ENCODE peak calls at places on chromosomes 6 and 20, in five cellular contexts. T, L, F, E and A are unnamed samples.

GRCh38 chr6:10949579-10950490 is 63.0 kb downstream of the SYCP2L start:
- DNase-seq in E (no peak), T (no peak), F (no peak), L (no peak), A (no peak)

GRCh38 chr6:75230484-75231325 is 12.9 kb downstream of the COX7A2 start:
- DNase-seq in L (no peak), F (no peak), T (no peak), E (peak), A (peak)

GRCh38 chr6:37130704-37131103 is 39.2 kb upstream of the PIM1 start:
- DNase-seq in E (peak), T (no peak), L (no peak), F (peak), A (peak)

GRCh38 chr6:41200296-41200900 is 551 bp downstream of the TREML2 start:
- DNase-seq in F (no peak), T (no peak), L (no peak), E (peak), A (peak)

GRCh38 chr6:27866370-27867050 is 45.7 kb downstream of the OR2B2 start:
- DNase-seq in E (no peak), F (no peak), T (peak), L (peak), A (peak)

GRCh38 chr6:103000686-103001085 is 1607.2 kb downstream of the GRIK2 start:
- DNase-seq in T (no peak), L (no peak), F (no peak), E (no peak), A (no peak)

GRCh38 chr6:145453376-145453775 is 281.9 kb downstream of the EPM2A start:
- DNase-seq in E (no peak), L (no peak), T (no peak), F (no peak), A (no peak)

GRCh38 chr6:25172819-25173218 is 106.4 kb upstream of the CARMIL1 start:
- DNase-seq in F (no peak), E (no peak), L (no peak), T (no peak), A (no peak)

GRCh38 chr6:34598725-34599124 is 42.6 kb upstream of the SPDEF start:
- DNase-seq in E (no peak), T (no peak), L (no peak), F (peak), A (no peak)

GRCh38 chr20:675453-676314 is at the start of gene SCRT2:
- DNase-seq in T (no peak), L (peak), E (peak), F (peak), A (no peak)

GRCh38 chr6:63943826-63944225 is 308.2 kb downstream of the PHF3 start:
- DNase-seq in T (no peak), F (no peak), E (no peak), L (no peak), A (no peak)

GRCh38 chr6:43669050-43669921 is 18.3 kb downstream of the MRPS18A start:
- DNase-seq in E (no peak), L (no peak), F (peak), T (no peak), A (no peak)

GRCh38 chr6:19325335-19325789 is 511.8 kb upstream of the ID4 start:
- DNase-seq in L (no peak), E (no peak), F (no peak), T (no peak), A (no peak)

GRCh38 chr6:44003345-44004061 is 123.7 kb downstream of the MRPL14 start:
- DNase-seq in T (no peak), L (no peak), F (no peak), E (no peak), A (no peak)

GRCh38 chr20:62368629-62369507 is 1.8 kb upstream of the LAMA5 start:
- DNase-seq in F (peak), L (no peak), T (peak), E (no peak), A (no peak)

GRCh38 chr6:166460473-166461437 is 78.0 kb upstream of the MPC1 start:
- DNase-seq in F (peak), E (no peak), T (no peak), L (no peak), A (no peak)

GRCh38 chr20:2093200-2093781 is 8.3 kb upstream of the STK35 start:
- DNase-seq in F (no peak), T (peak), L (no peak), E (peak), A (peak)

GRCh38 chr6:84805145-84805544 is 40.7 kb upstream of the TBX18 start:
- DNase-seq in T (no peak), L (no peak), F (no peak), E (no peak), A (no peak)

GRCh38 chr20:15756001-15756400 is 817.2 kb downstream of the KIF16B start:
- DNase-seq in E (no peak), F (no peak), T (no peak), L (no peak), A (no peak)

GRCh38 chr6:149223934-149224333 is 93.6 kb upstream of the TAB2 start:
- DNase-seq in T (no peak), F (no peak), E (no peak), L (no peak), A (no peak)

GRCh38 chr20:16712541-16712947 is 17.3 kb upstream of the SNRPB2 start:
- DNase-seq in F (no peak), L (no peak), E (peak), T (peak), A (no peak)

GRCh38 chr20:25048519-25048952 is 9.4 kb downstream of the ACSS1 start:
- DNase-seq in F (peak), E (no peak), L (no peak), T (no peak), A (no peak)

GRCh38 chr6:128370072-128370471 is 150.3 kb downstream of the PTPRK start:
- DNase-seq in L (no peak), T (no peak), E (no peak), F (no peak), A (no peak)

GRCh38 chr6:150417899-150418824 is 49.4 kb downstream of the IYD start:
- DNase-seq in T (peak), F (no peak), E (peak), L (no peak), A (peak)